ENCODE peak calls at places on chromosomes 4 and X, in nine cellular contexts. N, E, A, Y, W, G, B, K and Q are unnamed samples.

GRCh38 chrX:17842769-17843525 is 18.2 kb downstream of the RAI2 start:
- DNase-seq in N (no peak), E (no peak), A (no peak), Y (no peak), W (peak), G (no peak), B (no peak), K (no peak), Q (no peak)

GRCh38 chrX:49230500-49231232 is 2.5 kb downstream of the CACNA1F start:
- DNase-seq in N (peak), E (no peak), A (no peak), Y (peak), W (no peak), G (peak), B (no peak), K (no peak), Q (peak)

GRCh38 chr4:43781125-43781524 is 667.5 kb downstream of the KCTD8 start:
- DNase-seq in N (no peak), E (no peak), A (no peak), Y (no peak), W (no peak), G (no peak), B (no peak), K (no peak), Q (no peak)

GRCh38 chrX:134172588-134173259 is 64.3 kb upstream of the CCDC160 start:
- DNase-seq in N (no peak), E (peak), A (no peak), Y (peak), W (peak), G (peak), B (no peak), K (peak), Q (no peak)

GRCh38 chrX:114619874-114620273 is 36.0 kb downstream of the HTR2C start:
- DNase-seq in N (no peak), E (no peak), A (no peak), Y (no peak), W (peak), G (peak), B (no peak), K (no peak), Q (no peak)

GRCh38 chrX:23341452-23341851 is 6.8 kb downstream of the PTCHD1 start:
- DNase-seq in N (no peak), E (no peak), A (no peak), Y (no peak), W (no peak), G (no peak), B (no peak), K (no peak), Q (no peak)

GRCh38 chr4:117447925-117448324 is 362.5 kb upstream of the TRAM1L1 start:
- DNase-seq in N (no peak), E (peak), A (no peak), Y (no peak), W (no peak), G (no peak), B (no peak), K (no peak), Q (no peak)

GRCh38 chr4:384311-385010 is 46.8 kb downstream of the ZNF141 start:
- DNase-seq in N (no peak), E (no peak), A (no peak), Y (no peak), W (no peak), G (no peak), B (no peak), K (no peak), Q (no peak)

GRCh38 chr4:79292008-79292407 is 33.9 kb downstream of the NAA11 start:
- DNase-seq in N (no peak), E (no peak), A (no peak), Y (no peak), W (no peak), G (peak), B (no peak), K (no peak), Q (no peak)

GRCh38 chr4:16532240-16532990 is 306.1 kb upstream of the TAPT1 start:
- DNase-seq in N (peak), E (no peak), A (peak), Y (no peak), W (peak), G (no peak), B (peak), K (no peak), Q (no peak)

GRCh38 chr4:7045961-7046921 is 3.1 kb downstream of the TADA2B start:
- DNase-seq in N (no peak), E (no peak), A (no peak), Y (peak), W (no peak), G (peak), B (no peak), K (no peak), Q (no peak)

GRCh38 chr4:86718152-86718551 is 124.0 kb downstream of the PTPN13 start:
- DNase-seq in N (no peak), E (no peak), A (no peak), Y (no peak), W (no peak), G (no peak), B (no peak), K (no peak), Q (no peak)

GRCh38 chr4:156838761-156839160 is 132.8 kb downstream of the PDGFC start:
- DNase-seq in N (no peak), E (no peak), A (peak), Y (no peak), W (peak), G (no peak), B (no peak), K (no peak), Q (no peak)

GRCh38 chr4:108965031-108965430 is 202.2 kb upstream of the ETNPPL start:
- DNase-seq in N (no peak), E (no peak), A (no peak), Y (no peak), W (peak), G (no peak), B (no peak), K (no peak), Q (no peak)

GRCh38 chrX:2894885-2895292 is 34.2 kb downstream of the ARSD start:
- DNase-seq in N (peak), E (peak), A (peak), Y (no peak), W (peak), G (no peak), B (no peak), K (peak), Q (no peak)

GRCh38 chr4:96102541-96103018 is 262.7 kb downstream of the PDHA2 start:
- DNase-seq in N (no peak), E (no peak), A (peak), Y (no peak), W (peak), G (no peak), B (peak), K (no peak), Q (no peak)

GRCh38 chr4:10965196-10965595 is 280.6 kb upstream of the CLNK start:
- DNase-seq in N (no peak), E (no peak), A (no peak), Y (no peak), W (no peak), G (no peak), B (no peak), K (no peak), Q (no peak)

GRCh38 chr4:35461931-35462659 is 782.2 kb downstream of the ARAP2 start:
- DNase-seq in N (no peak), E (peak), A (no peak), Y (no peak), W (no peak), G (no peak), B (no peak), K (no peak), Q (no peak)

GRCh38 chrX:57172544-57172943 is 35.3 kb upstream of the SPIN2A start:
- DNase-seq in N (no peak), E (no peak), A (peak), Y (no peak), W (no peak), G (no peak), B (no peak), K (no peak), Q (no peak)

GRCh38 chr4:149048451-149049143 is 606.4 kb upstream of the NR3C2 start:
- DNase-seq in N (no peak), E (no peak), A (no peak), Y (no peak), W (no peak), G (no peak), B (no peak), K (no peak), Q (no peak)

GRCh38 chr4:55879224-55879623 is 25.8 kb downstream of the EXOC1 start:
- DNase-seq in N (no peak), E (no peak), A (no peak), Y (no peak), W (no peak), G (no peak), B (no peak), K (no peak), Q (no peak)

GRCh38 chr4:20395160-20395773 is 143.6 kb downstream of the SLIT2 start:
- DNase-seq in N (no peak), E (peak), A (peak), Y (no peak), W (peak), G (no peak), B (no peak), K (no peak), Q (no peak)

GRCh38 chr4:37816006-37816405 is 10.5 kb upstream of the PGM2 start:
- DNase-seq in N (no peak), E (no peak), A (no peak), Y (peak), W (no peak), G (no peak), B (no peak), K (no peak), Q (no peak)

GRCh38 chr4:171813195-171813955 is at the start of gene GALNTL6:
- DNase-seq in N (no peak), E (peak), A (no peak), Y (no peak), W (peak), G (no peak), B (no peak), K (peak), Q (no peak)

GRCh38 chr4:2320152-2320551 is 58.2 kb upstream of the MXD4 start:
- DNase-seq in N (no peak), E (no peak), A (no peak), Y (peak), W (no peak), G (no peak), B (no peak), K (no peak), Q (peak)

GRCh38 chr4:158710814-158711213 is 12.4 kb downstream of the PPID start:
- DNase-seq in N (no peak), E (peak), A (peak), Y (no peak), W (peak), G (no peak), B (no peak), K (no peak), Q (no peak)

GRCh38 chrX:121000589-121000988 is 15.0 kb upstream of the CT47A1 start:
- DNase-seq in N (no peak), E (peak), A (peak), Y (no peak), W (peak), G (peak), B (no peak), K (no peak), Q (no peak)

GRCh38 chrX:39773923-39774803 is 323.6 kb downstream of the BCOR start:
- DNase-seq in N (no peak), E (no peak), A (peak), Y (no peak), W (peak), G (no peak), B (no peak), K (no peak), Q (no peak)

GRCh38 chr4:52588771-52589591 is 70.1 kb downstream of the USP46 start:
- DNase-seq in N (peak), E (no peak), A (peak), Y (no peak), W (peak), G (no peak), B (peak), K (no peak), Q (no peak)

GRCh38 chr4:112633477-112634235 is 3.1 kb downstream of the ZGRF1 start:
- DNase-seq in N (no peak), E (peak), A (peak), Y (no peak), W (peak), G (peak), B (no peak), K (no peak), Q (no peak)
- TF ChIP-seq CTCF in N (peak), E (peak), A (peak), Y (peak), W (peak), G (peak), B (peak), K (no peak), Q (peak)

GRCh38 chr4:26945794-26946193 is 85.2 kb downstream of the STIM2 start:
- DNase-seq in N (no peak), E (no peak), A (no peak), Y (no peak), W (no peak), G (no peak), B (no peak), K (no peak), Q (no peak)

GRCh38 chr4:26938516-26938915 is 77.9 kb downstream of the STIM2 start:
- DNase-seq in N (no peak), E (no peak), A (no peak), Y (no peak), W (no peak), G (no peak), B (no peak), K (no peak), Q (no peak)

GRCh38 chr4:26947318-26947717 is 86.7 kb downstream of the STIM2 start:
- DNase-seq in N (no peak), E (no peak), A (no peak), Y (no peak), W (no peak), G (no peak), B (no peak), K (no peak), Q (no peak)

GRCh38 chr4:26941951-26942350 is 81.3 kb downstream of the STIM2 start:
- DNase-seq in N (no peak), E (no peak), A (no peak), Y (no peak), W (no peak), G (no peak), B (no peak), K (no peak), Q (no peak)

GRCh38 chr4:26943391-26943790 is 82.8 kb downstream of the STIM2 start:
- DNase-seq in N (no peak), E (no peak), A (no peak), Y (no peak), W (peak), G (no peak), B (no peak), K (no peak), Q (no peak)
- TF ChIP-seq CTCF in N (no peak), E (no peak), A (no peak), Y (no peak), W (no peak), G (no peak), B (no peak), K (no peak), Q (no peak)

GRCh38 chr4:173191623-173192041 is 23.0 kb downstream of the GALNT7 start:
- DNase-seq in N (no peak), E (peak), A (peak), Y (no peak), W (no peak), G (no peak), B (no peak), K (no peak), Q (no peak)

GRCh38 chr4:173195708-173196107 is 27.1 kb downstream of the GALNT7 start:
- DNase-seq in N (no peak), E (no peak), A (no peak), Y (no peak), W (no peak), G (no peak), B (no peak), K (no peak), Q (no peak)

GRCh38 chr4:173194175-173194574 is 25.6 kb downstream of the GALNT7 start:
- DNase-seq in N (no peak), E (no peak), A (no peak), Y (no peak), W (no peak), G (no peak), B (no peak), K (no peak), Q (no peak)

GRCh38 chr4:173195132-173195531 is 26.5 kb downstream of the GALNT7 start:
- DNase-seq in N (no peak), E (no peak), A (no peak), Y (no peak), W (no peak), G (no peak), B (no peak), K (no peak), Q (no peak)

DNA sequence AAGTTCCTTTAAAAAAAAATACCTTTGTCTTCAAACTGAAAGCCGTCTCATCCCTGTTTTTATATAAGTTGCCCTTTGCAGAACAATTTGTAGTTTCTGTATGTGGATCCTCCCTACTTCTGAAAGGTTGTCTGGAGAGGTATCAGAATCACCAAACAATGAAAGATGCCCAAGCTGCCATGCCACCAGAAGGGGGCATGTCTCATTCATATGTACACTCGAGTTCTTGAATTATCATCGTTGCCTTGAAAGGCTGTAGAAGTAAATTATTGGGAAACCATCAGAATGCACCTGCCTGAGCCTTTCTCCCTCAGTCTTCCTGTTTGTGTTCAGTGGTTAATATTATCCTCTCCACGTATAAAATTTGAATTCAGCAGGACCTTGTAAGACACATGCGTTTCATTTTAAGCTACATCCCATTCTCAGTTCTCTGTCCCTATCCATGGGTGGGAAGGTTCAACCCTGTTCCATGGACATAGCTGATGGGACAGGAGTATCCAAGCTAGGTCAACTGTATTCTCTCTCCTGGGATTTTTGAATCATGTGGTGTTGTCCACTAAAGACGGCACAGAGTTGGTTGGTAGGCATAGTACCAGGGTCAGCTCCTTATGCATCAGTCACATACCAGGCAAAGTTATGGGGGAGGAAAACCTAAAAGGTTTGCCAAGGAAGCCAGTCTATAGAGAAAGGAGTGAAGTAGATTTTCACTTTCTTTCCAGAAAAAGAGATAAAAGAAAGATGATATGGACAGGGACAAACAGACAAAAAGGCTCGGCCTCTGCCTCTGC is 24.0 kb downstream of the GALNT7 start:
- DNase-seq in N (no peak), E (peak), A (no peak), Y (no peak), W (no peak), G (no peak), B (no peak), K (no peak), Q (no peak)
- TF ChIP-seq CTCF in N (no peak), E (peak), A (no peak), Y (no peak), W (no peak), G (peak), B (peak), K (no peak), Q (no peak)

GRCh38 chr4:150960079-150960478 is 55.0 kb downstream of the LRBA start:
- DNase-seq in N (no peak), E (peak), A (peak), Y (no peak), W (peak), G (no peak), B (peak), K (no peak), Q (no peak)
- TF ChIP-seq CTCF in N (no peak), E (peak), A (peak), Y (no peak), W (peak), G (peak), B (peak), K (peak), Q (no peak)

GRCh38 chrX:9566150-9566621 is 101.3 kb downstream of the TBL1X start:
- DNase-seq in N (peak), E (peak), A (peak), Y (no peak), W (peak), G (no peak), B (peak), K (no peak), Q (no peak)
- TF ChIP-seq CTCF in N (no peak), E (no peak), A (no peak), Y (no peak), W (no peak), G (no peak), B (no peak), K (no peak), Q (no peak)

GRCh38 chr4:152771736-152772533 is 7.6 kb downstream of the TIGD4 start:
- DNase-seq in N (no peak), E (no peak), A (no peak), Y (no peak), W (no peak), G (peak), B (no peak), K (no peak), Q (no peak)
- TF ChIP-seq CTCF in N (no peak), E (no peak), A (no peak), Y (no peak), W (no peak), G (no peak), B (no peak), K (no peak), Q (no peak)

DNA sequence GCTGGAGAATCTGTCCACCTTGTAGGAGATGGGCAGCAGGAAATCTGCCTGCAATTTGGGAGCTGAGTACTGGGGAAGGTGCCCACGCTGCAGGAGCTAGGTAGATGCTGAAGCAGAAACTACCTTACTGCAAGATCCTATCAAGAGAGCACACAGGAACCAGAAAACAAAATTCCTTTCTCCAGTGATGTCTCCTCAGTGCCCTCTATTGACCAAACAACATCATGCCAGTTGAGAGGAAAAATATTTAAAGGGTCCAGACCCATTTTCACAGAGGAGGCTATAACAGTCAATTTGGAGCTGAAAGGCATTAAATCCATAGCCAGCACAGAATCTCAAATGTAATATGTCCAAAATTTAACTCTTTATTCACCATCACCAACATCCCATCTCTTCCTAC is 406.8 kb downstream of the SLITRK2 start:
- DNase-seq in N (no peak), E (no peak), A (no peak), Y (no peak), W (no peak), G (no peak), B (no peak), K (no peak), Q (no peak)
- TF ChIP-seq CTCF in N (no peak), E (no peak), A (no peak), Y (no peak), W (no peak), G (peak), B (no peak), K (no peak), Q (no peak)

GRCh38 chr4:112252234-112252633 is 20.6 kb downstream of the AP1AR start:
- DNase-seq in N (no peak), E (no peak), A (no peak), Y (no peak), W (no peak), G (no peak), B (no peak), K (no peak), Q (no peak)

GRCh38 chr4:112245383-112245782 is 13.8 kb downstream of the AP1AR start:
- DNase-seq in N (no peak), E (no peak), A (peak), Y (no peak), W (peak), G (no peak), B (no peak), K (no peak), Q (no peak)

GRCh38 chr4:112247021-112247420 is 15.4 kb downstream of the AP1AR start:
- DNase-seq in N (no peak), E (no peak), A (no peak), Y (no peak), W (no peak), G (no peak), B (no peak), K (no peak), Q (no peak)

GRCh38 chr4:112253382-112254000 is 21.9 kb downstream of the AP1AR start:
- DNase-seq in N (no peak), E (no peak), A (no peak), Y (no peak), W (no peak), G (peak), B (no peak), K (no peak), Q (no peak)

GRCh38 chr4:112251044-112251632 is 19.6 kb downstream of the AP1AR start:
- DNase-seq in N (no peak), E (no peak), A (no peak), Y (no peak), W (no peak), G (no peak), B (no peak), K (no peak), Q (no peak)
- TF ChIP-seq CTCF in N (no peak), E (no peak), A (no peak), Y (no peak), W (no peak), G (no peak), B (no peak), K (no peak), Q (no peak)